ENCODE peak calls at places on chromosomes 7 and 10, in five cellular contexts. I, X, Y, T and L are unnamed samples.

GRCh38 chr7:75945297-75946168 is 30.6 kb downstream of the POR start:
- DNase-seq in I (peak; percentile 46), X (no peak), Y (no peak), T (no peak), L (no peak)

GRCh38 chr7:149855368-149856305 is 17.5 kb downstream of the ZNF862 start:
- DNase-seq in I (peak; percentile 38), X (peak; percentile 74), Y (no peak), T (peak; percentile 90), L (no peak)

GRCh38 chr7:122532406-122533269 is 166.3 kb downstream of the RNF133 start:
- DNase-seq in I (peak; percentile 30), X (peak; percentile 59), Y (no peak), T (peak; percentile 63), L (no peak)

GRCh38 chr10:69045441-69046300 is 42.2 kb upstream of the SRGN start:
- DNase-seq in I (peak; percentile 68), X (no peak), Y (no peak), T (no peak), L (peak; percentile 98)

GRCh38 chr7:31076641-31077310 is 24.7 kb downstream of the ADCYAP1R1 start:
- DNase-seq in I (no peak), X (no peak), Y (no peak), T (no peak), L (no peak)

GRCh38 chr7:28481131-28481926 is 69.0 kb downstream of the CREB5 start:
- DNase-seq in I (no peak), X (no peak), Y (no peak), T (no peak), L (no peak)

GRCh38 chr7:54992876-54993490 is 25.8 kb upstream of the EGFR start:
- DNase-seq in I (no peak), X (no peak), Y (no peak), T (no peak), L (no peak)

GRCh38 chr7:15561840-15562239 is at the start of gene AGMO:
- DNase-seq in I (peak; percentile 32), X (no peak), Y (peak; percentile 76), T (no peak), L (peak; percentile 45)

GRCh38 chr7:116809636-116810266 is 52.6 kb upstream of the CAPZA2 start:
- DNase-seq in I (peak; percentile 87), X (no peak), Y (no peak), T (no peak), L (peak; percentile 57)

GRCh38 chr10:78639629-78640028 is 429.1 kb upstream of the ZMIZ1 start:
- DNase-seq in I (no peak), X (no peak), Y (no peak), T (no peak), L (no peak)

GRCh38 chr10:80473692-80474596 is 19.8 kb downstream of the TSPAN14 start:
- DNase-seq in I (no peak), X (no peak), Y (no peak), T (no peak), L (peak; percentile 79)

GRCh38 chr7:77913977-77914607 is 115.5 kb downstream of the PHTF2 start:
- DNase-seq in I (no peak), X (no peak), Y (no peak), T (no peak), L (no peak)

GRCh38 chr7:19114591-19114855 is 2.9 kb downstream of the TWIST1 start:
- DNase-seq in I (peak; percentile 31), X (no peak), Y (no peak), T (no peak), L (no peak)

GRCh38 chr7:137209151-137209822 is 134.2 kb downstream of the PTN start:
- DNase-seq in I (no peak), X (no peak), Y (no peak), T (no peak), L (no peak)

GRCh38 chr10:123553810-123554430 is 112.2 kb upstream of the GPR26 start:
- DNase-seq in I (no peak), X (peak; percentile 16), Y (no peak), T (peak; percentile 8), L (no peak)

GRCh38 chr7:139931190-139932007 is 102.3 kb downstream of the TBXAS1 start:
- DNase-seq in I (no peak), X (no peak), Y (no peak), T (no peak), L (no peak)

GRCh38 chr10:13310518-13311176 is 10.8 kb upstream of the PHYH start:
- DNase-seq in I (no peak), X (no peak), Y (no peak), T (no peak), L (no peak)

GRCh38 chr10:123687758-123688157 is 21.6 kb downstream of the GPR26 start:
- DNase-seq in I (no peak), X (peak; percentile 66), Y (no peak), T (peak; percentile 74), L (no peak)

GRCh38 chr10:44886966-44887365 is 24.2 kb upstream of the TMEM72 start:
- DNase-seq in I (no peak), X (no peak), Y (no peak), T (peak; percentile 28), L (no peak)

GRCh38 chr7:70647801-70648491 is 484.0 kb upstream of the GALNT17 start:
- DNase-seq in I (no peak), X (no peak), Y (no peak), T (no peak), L (peak; percentile 86)

GRCh38 chr7:139321071-139321745 is 19.9 kb upstream of the FMC1 start:
- DNase-seq in I (peak; percentile 43), X (peak; percentile 40), Y (no peak), T (peak; percentile 81), L (peak; percentile 22)

GRCh38 chr10:48462482-48463020 is 142.3 kb downstream of the ARHGAP22 start:
- DNase-seq in I (no peak), X (peak; percentile 13), Y (no peak), T (peak; percentile 35), L (no peak)

GRCh38 chr7:98212532-98213041 is 1.3 kb downstream of the BHLHA15 start:
- DNase-seq in I (no peak), X (peak; percentile 25), Y (no peak), T (peak; percentile 47), L (no peak)

GRCh38 chr10:52674474-52674873 is 98.1 kb downstream of the MBL2 start:
- DNase-seq in I (peak; percentile 74), X (no peak), Y (no peak), T (no peak), L (no peak)

GRCh38 chr7:129266181-129266580 is 41.4 kb downstream of the AHCYL2 start:
- DNase-seq in I (peak; percentile 29), X (no peak), Y (no peak), T (no peak), L (peak; percentile 31)

GRCh38 chr10:87538092-87538795 is 33.6 kb downstream of the MINPP1 start:
- DNase-seq in I (no peak), X (no peak), Y (no peak), T (peak; percentile 63), L (no peak)

GRCh38 chr7:148727501-148728278 is 29.0 kb downstream of the CUL1 start:
- DNase-seq in I (no peak), X (no peak), Y (no peak), T (no peak), L (peak; percentile 78)

GRCh38 chr7:117008849-117009531 is 55.7 kb downstream of the ST7 start:
- DNase-seq in I (peak; percentile 71), X (no peak), Y (no peak), T (no peak), L (peak; percentile 64)

GRCh38 chr10:100730739-100731602 is 14.4 kb upstream of the PAX2 start:
- DNase-seq in I (no peak), X (no peak), Y (no peak), T (peak; percentile 78), L (no peak)

GRCh38 chr7:93757421-93757820 is 133.1 kb downstream of the TFPI2 start:
- DNase-seq in I (no peak), X (no peak), Y (no peak), T (no peak), L (no peak)

GRCh38 chr10:665579-666091 is 23.8 kb downstream of the DIP2C start:
- DNase-seq in I (no peak), X (no peak), Y (no peak), T (peak; percentile 28), L (no peak)

GRCh38 chr7:157568785-157569584 is 232.2 kb downstream of the DNAJB6 start:
- DNase-seq in I (no peak), X (peak; percentile 63), Y (no peak), T (peak; percentile 81), L (no peak)

GRCh38 chr10:64011871-64012714 is 490.9 kb downstream of the REEP3 start:
- DNase-seq in I (no peak), X (no peak), Y (no peak), T (no peak), L (peak; percentile 48)

GRCh38 chr7:80488406-80488805 is 23.5 kb downstream of the GNAT3 start:
- DNase-seq in I (no peak), X (no peak), Y (no peak), T (no peak), L (no peak)

GRCh38 chr10:22765660-22766547 is 51.5 kb upstream of the PIP4K2A start:
- DNase-seq in I (no peak), X (no peak), Y (no peak), T (no peak), L (no peak)

GRCh38 chr10:22760025-22760424 is 45.6 kb upstream of the PIP4K2A start:
- DNase-seq in I (no peak), X (no peak), Y (no peak), T (no peak), L (no peak)

GRCh38 chr10:22758862-22759261 is 44.5 kb upstream of the PIP4K2A start:
- DNase-seq in I (no peak), X (no peak), Y (no peak), T (no peak), L (no peak)

GRCh38 chr10:22764639-22765038 is 50.3 kb upstream of the PIP4K2A start:
- DNase-seq in I (no peak), X (no peak), Y (no peak), T (no peak), L (no peak)

GRCh38 chr10:22761569-22762220 is 47.3 kb upstream of the PIP4K2A start:
- DNase-seq in I (no peak), X (no peak), Y (no peak), T (no peak), L (no peak)
- H3K27ac ChIP-seq in I (no peak overlapping the region), X (no peak overlapping the region), Y (no peak overlapping the region), T (no peak overlapping the region), L (no peak overlapping the region)

GRCh38 chr10:6011558-6011957 is 34.2 kb upstream of the IL15RA start:
- DNase-seq in I (no peak), X (no peak), Y (no peak), T (no peak), L (no peak)

GRCh38 chr10:6012506-6012905 is 35.2 kb upstream of the IL15RA start:
- DNase-seq in I (no peak), X (no peak), Y (no peak), T (no peak), L (no peak)

GRCh38 chr10:6013413-6014192 is 36.3 kb upstream of the IL15RA start:
- DNase-seq in I (no peak), X (no peak), Y (no peak), T (no peak), L (no peak)

GRCh38 chr10:6017781-6018354 is 40.5 kb upstream of the IL15RA start:
- DNase-seq in I (no peak), X (no peak), Y (no peak), T (no peak), L (no peak)

GRCh38 chr10:6014241-6014761 is 37.0 kb upstream of the IL15RA start:
- DNase-seq in I (peak; percentile 59), X (peak; percentile 49), Y (peak; percentile 42), T (peak; percentile 85), L (peak; percentile 34)
- TF ChIP-seq CTCF in I (peak; percentile 67), X (peak; percentile 81), Y (peak; percentile 59), T (peak; percentile 88), L (peak; percentile 71)

GRCh38 chr7:151936207-151936606 is 20.0 kb upstream of the GALNTL5 start:
- DNase-seq in I (no peak), X (no peak), Y (no peak), T (no peak), L (no peak)
- H3K27ac ChIP-seq in I (no peak overlapping the region), X (no peak overlapping the region), Y (no peak overlapping the region), T (no peak overlapping the region), L (no peak overlapping the region)

GRCh38 chr10:14508725-14509124 is 178.0 kb upstream of the FRMD4A start:
- DNase-seq in I (no peak), X (no peak), Y (peak; percentile 56), T (no peak), L (no peak)
- TF ChIP-seq CTCF in I (no peak), X (no peak), Y (no peak), T (no peak), L (no peak)